ENCODE peak calls at places on chromosomes 2 and 18, in four cellular contexts. F is fibroblast of mammary gland, J is colonic mucosa, X is neural crest cell. S is an unnamed sample.

GRCh38 chr18:10488022-10488421 is 33.6 kb downstream of the APCDD1 start:
- DNase-seq in F (peak), J (no peak), X (no peak), S (no peak)

GRCh38 chr18:79393626-79394401 is 1.9 kb upstream of the NFATC1 start:
- DNase-seq in X (no peak), F (peak), J (peak), S (peak)

GRCh38 chr18:48929951-48930713 is 20.6 kb downstream of the SMAD7 start:
- DNase-seq in X (no peak), F (peak), J (peak), S (peak)

GRCh38 chr18:3500016-3500415 is 50.0 kb downstream of the TGIF1 start:
- DNase-seq in F (no peak), J (no peak), X (no peak), S (no peak)

GRCh38 chr18:76518543-76519155 is 23.6 kb upstream of the ZNF516 start:
- DNase-seq in F (peak), J (peak), X (peak), S (no peak)

GRCh38 chr2:135768863-135769262 is 27.2 kb downstream of the UBXN4 start:
- DNase-seq in J (no peak), X (no peak), F (no peak), S (no peak)

GRCh38 chr2:202002381-202002780 is 31.3 kb upstream of the FZD7 start:
- DNase-seq in F (no peak), J (no peak), X (no peak), S (no peak)

GRCh38 chr18:23515911-23516546 is 12.7 kb downstream of the RMC1 start:
- DNase-seq in J (peak), X (peak), F (peak), S (peak)

GRCh38 chr2:23418056-23418455 is 33.1 kb downstream of the KLHL29 start:
- DNase-seq in J (no peak), F (no peak), X (no peak), S (peak)

GRCh38 chr2:73896362-73897239 is 3.8 kb downstream of the ACTG2 start:
- DNase-seq in J (no peak), X (no peak), F (peak), S (peak)

GRCh38 chr2:7057865-7058400 is 140.7 kb downstream of the RNF144A start:
- DNase-seq in J (no peak), F (no peak), X (no peak), S (peak)

GRCh38 chr2:240788482-240788881 is 31.5 kb downstream of the KIF1A start:
- DNase-seq in F (no peak), J (no peak), X (no peak), S (no peak)

GRCh38 chr2:38690499-38691420 is 24.8 kb downstream of the GALM start:
- DNase-seq in F (peak), X (no peak), J (peak), S (no peak)

GRCh38 chr2:218897394-218898108 is 16.9 kb downstream of the WNT10A start:
- DNase-seq in X (no peak), J (no peak), F (no peak), S (no peak)

GRCh38 chr2:17373041-17373440 is 145.2 kb downstream of the RAD51AP2 start:
- DNase-seq in X (no peak), F (peak), J (no peak), S (no peak)

GRCh38 chr2:215765729-215766360 is 247.5 kb downstream of the MREG start:
- DNase-seq in F (no peak), J (no peak), X (no peak), S (no peak)

GRCh38 chr2:43491070-43491639 is 104.7 kb downstream of the THADA start:
- DNase-seq in F (peak), X (no peak), J (no peak), S (no peak)

GRCh38 chr18:79396431-79397287 is 929 bp downstream of the NFATC1 start:
- DNase-seq in X (no peak), J (peak), F (peak), S (no peak)

GRCh38 chr2:8268172-8268783 is 413.6 kb upstream of the ID2 start:
- DNase-seq in F (peak), X (no peak), J (no peak), S (no peak)

GRCh38 chr2:101253013-101253712 is 477 bp downstream of the CNOT11 start:
- DNase-seq in X (no peak), F (peak), J (peak), S (peak)

GRCh38 chr2:113180131-113180946 is 6.6 kb downstream of the PSD4 start:
- DNase-seq in J (no peak), F (no peak), X (no peak), S (no peak)

GRCh38 chr2:235734168-235734567 is 240.3 kb downstream of the AGAP1 start:
- DNase-seq in F (no peak), X (no peak), J (no peak), S (no peak)

GRCh38 chr18:58549814-58550339 is 79.0 kb downstream of the ALPK2 start:
- DNase-seq in X (no peak), J (peak), F (no peak), S (no peak)

GRCh38 chr2:200159366-200159720 is 147.2 kb upstream of the SPATS2L start:
- DNase-seq in F (no peak), X (no peak), J (no peak), S (no peak)

GRCh38 chr2:121698318-121698930 is 38.3 kb downstream of the NIFK start:
- DNase-seq in F (no peak), J (no peak), X (no peak), S (no peak)

GRCh38 chr2:20667151-20667530 is 197 bp downstream of the GDF7 start:
- DNase-seq in J (no peak), X (no peak), F (no peak), S (no peak)

GRCh38 chr2:128315122-128315828 is 3.4 kb downstream of the HS6ST1 start:
- DNase-seq in J (no peak), X (no peak), F (no peak), S (no peak)

GRCh38 chr18:35284846-35285245 is 5.2 kb downstream of the ZSCAN30 start:
- DNase-seq in X (no peak), J (no peak), F (no peak), S (no peak)

GRCh38 chr18:56550121-56550520 is 88.3 kb downstream of the TXNL1 start:
- DNase-seq in J (no peak), F (peak), X (no peak), S (no peak)

GRCh38 chr2:86498468-86499260 is 57.5 kb downstream of the KDM3A start:
- DNase-seq in F (peak), J (no peak), X (no peak), S (no peak)

DNA sequence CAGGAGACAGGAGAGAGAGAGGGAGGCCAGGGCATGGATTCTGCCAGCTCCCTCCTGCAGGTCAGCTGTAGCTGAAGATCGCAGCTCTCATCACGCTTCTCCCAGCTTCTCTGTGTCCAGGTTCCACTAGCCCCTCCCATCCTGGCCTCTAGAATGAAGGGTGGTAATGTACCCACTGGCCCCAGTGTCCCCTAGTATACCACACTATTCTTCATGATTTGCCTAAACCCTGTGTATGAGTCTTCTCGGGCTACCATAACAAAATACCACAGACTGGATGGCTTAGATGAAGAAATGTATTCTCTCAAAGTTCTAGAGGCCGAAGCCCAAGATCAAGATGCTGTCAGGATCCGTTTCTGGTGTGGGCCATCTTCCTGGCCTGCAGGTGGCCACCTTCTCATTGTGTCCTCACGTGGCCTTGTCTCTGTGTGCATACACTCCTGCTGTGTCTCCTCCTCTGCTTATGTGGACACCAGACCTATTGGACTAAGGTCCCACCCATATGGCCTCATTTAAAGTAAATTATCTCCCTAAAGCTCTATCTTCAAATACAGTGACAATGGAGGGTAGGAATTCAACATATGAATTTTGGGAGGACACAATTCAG is 77.3 kb downstream of the TNFRSF11A start:
- DNase-seq in F (no peak), J (no peak), X (no peak), S (no peak)
- TF ChIP-seq CTCF in F (no peak), J (no peak), X (no peak), S (no peak)

DNA sequence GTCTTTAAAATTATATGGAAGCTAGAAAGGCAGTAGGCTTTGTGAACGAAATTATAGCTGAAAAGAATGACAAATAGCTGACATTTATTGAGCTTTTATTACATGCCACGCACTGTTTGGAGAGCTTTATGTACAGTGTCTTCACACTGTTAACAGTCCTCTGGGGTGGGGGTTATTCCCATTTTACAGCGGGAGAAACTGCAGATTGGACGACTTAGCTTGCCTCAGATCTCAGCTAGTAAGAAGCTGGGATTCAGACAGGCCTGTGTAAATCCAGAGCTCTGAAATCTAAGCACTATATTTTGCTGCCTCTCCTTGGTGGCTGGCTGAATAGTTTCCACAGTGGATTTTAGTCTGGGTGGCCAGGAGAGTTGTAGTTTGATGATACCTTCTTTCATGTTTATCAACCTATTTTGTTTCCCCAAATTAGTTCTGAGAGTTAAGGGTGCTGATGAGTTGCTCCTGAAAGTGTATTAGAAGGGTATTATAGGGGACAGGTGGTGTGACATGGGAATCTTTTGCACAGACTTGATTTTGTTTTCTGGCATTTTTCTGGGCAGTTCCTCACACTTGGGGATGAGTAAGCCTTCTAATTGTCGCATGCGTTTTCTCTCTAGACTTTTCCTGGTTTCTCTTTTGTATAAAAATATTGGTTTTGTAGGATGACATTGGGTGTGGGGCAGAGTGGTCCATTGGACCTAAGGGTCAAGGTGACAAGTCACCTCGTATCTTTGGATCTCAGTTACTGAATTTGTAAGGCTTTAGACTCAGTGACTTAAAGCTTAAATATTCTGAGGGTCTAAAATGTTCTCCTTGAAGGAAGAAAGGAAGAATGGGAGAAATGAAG is 1.5 kb downstream of the ACSL3 start:
- DNase-seq in F (peak), X (no peak), J (peak), S (no peak)
- TF ChIP-seq CTCF in F (peak), X (no peak), J (no peak), S (peak)

GRCh38 chr2:64204006-64204632 is 59.9 kb upstream of the PELI1 start:
- DNase-seq in J (peak), F (peak), X (peak), S (no peak)

GRCh38 chr2:64203131-64204005 is 59.1 kb upstream of the PELI1 start:
- DNase-seq in X (no peak), J (no peak), F (peak), S (no peak)

GRCh38 chr2:64202206-64202864 is 58.1 kb upstream of the PELI1 start:
- DNase-seq in X (no peak), F (peak), J (no peak), S (no peak)

GRCh38 chr2:64205415-64205814 is 61.2 kb upstream of the PELI1 start:
- DNase-seq in F (no peak), J (no peak), X (no peak), S (no peak)

GRCh38 chr2:64204716-64205115 is 60.5 kb upstream of the PELI1 start:
- DNase-seq in X (no peak), J (no peak), F (no peak), S (no peak)
- TF ChIP-seq CTCF in X (no peak), J (no peak), F (no peak), S (no peak)

GRCh38 chr2:194765723-194766122 is 891.3 kb upstream of the SLC39A10 start:
- DNase-seq in F (no peak), J (no peak), X (no peak), S (no peak)

DNA sequence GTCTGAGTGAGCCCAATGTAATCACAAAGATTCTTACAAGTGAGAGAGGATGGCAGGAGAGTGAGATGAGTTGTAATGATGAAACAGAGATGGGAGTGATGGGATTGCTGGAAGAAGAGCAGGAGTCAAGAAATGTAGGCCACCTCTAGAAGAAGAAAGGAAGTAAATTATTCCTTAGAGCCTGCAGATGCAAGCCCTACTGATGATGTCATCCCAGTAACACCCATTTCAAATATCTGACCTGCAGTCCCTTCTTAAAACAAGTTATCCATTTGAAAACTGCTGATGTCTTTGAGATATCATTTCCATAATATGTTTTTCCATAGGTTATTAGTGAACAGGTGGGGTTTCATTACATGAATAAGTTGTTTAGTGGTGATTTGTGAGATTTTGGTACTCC is 888.0 kb upstream of the SLC39A10 start:
- DNase-seq in J (no peak), F (no peak), X (no peak), S (no peak)
- TF ChIP-seq CTCF in J (no peak), F (no peak), X (no peak), S (no peak)

GRCh38 chr2:156157670-156158069 is 174.9 kb downstream of the NR4A2 start:
- DNase-seq in X (no peak), J (no peak), F (no peak), S (no peak)
- TF ChIP-seq CTCF in X (no peak), J (no peak), F (no peak), S (no peak)

GRCh38 chr2:134657650-134658250 is 61.0 kb downstream of the TMEM163 start:
- DNase-seq in F (no peak), X (no peak), J (no peak), S (peak)
- TF ChIP-seq CTCF in F (peak), X (peak), J (peak), S (peak)

DNA sequence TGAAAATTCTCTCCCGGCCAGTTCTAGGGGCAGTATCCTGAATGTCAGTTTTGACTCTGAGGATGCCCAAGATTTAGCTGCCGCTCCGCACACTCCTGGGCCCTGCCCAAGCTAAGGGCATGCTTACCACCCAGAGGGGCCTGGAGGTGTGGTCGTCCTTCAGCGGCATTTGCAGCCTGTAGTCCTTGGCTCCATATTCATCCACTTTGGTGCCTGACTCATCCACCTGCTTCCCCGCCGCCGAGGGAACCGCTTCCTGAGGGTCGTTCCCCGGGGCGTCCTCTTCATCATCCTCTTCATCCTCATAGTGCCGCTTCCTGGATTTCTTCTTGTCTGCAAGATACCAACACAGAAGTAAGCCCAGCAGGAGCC is 572 bp downstream of the ERCC3 start:
- DNase-seq in X (no peak), F (peak), J (no peak), S (no peak)
- TF ChIP-seq CTCF in X (no peak), F (no peak), J (no peak), S (no peak)

GRCh38 chr2:71512386-71512785 is 59.0 kb downstream of the DYSF start:
- DNase-seq in X (no peak), J (no peak), F (no peak), S (no peak)

GRCh38 chr2:71513096-71513495 is 59.7 kb downstream of the DYSF start:
- DNase-seq in X (no peak), J (no peak), F (no peak), S (peak)

GRCh38 chr2:71510938-71511337 is 57.6 kb downstream of the DYSF start:
- DNase-seq in X (no peak), F (no peak), J (no peak), S (no peak)

GRCh38 chr2:71510196-71510807 is 56.9 kb downstream of the DYSF start:
- DNase-seq in X (peak), F (peak), J (peak), S (peak)

DNA sequence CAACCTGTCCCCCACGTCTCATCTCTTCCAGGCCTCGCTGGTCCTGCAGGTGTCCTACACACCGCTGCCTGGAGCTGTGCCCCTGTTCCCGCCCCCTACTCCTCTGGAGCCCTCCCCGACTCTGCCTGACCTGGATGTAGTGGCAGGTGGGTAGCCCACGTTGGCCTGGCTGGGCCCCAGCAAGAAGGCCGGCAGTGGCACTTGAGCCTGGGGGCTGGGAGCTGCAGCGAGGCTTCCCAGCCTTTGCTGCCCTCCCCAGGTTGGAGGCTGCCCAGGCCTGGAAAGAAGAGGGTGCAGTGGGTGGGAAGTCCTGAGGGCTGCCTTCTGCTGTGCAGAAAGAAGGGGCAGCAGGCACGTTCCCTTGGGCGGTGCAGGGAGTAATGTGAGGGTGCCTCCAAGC is 58.4 kb downstream of the DYSF start:
- DNase-seq in X (no peak), J (no peak), F (no peak), S (no peak)
- TF ChIP-seq CTCF in X (no peak), J (no peak), F (no peak), S (no peak)